ENCODE peak calls at places on chromosomes 11 and 22, in six cellular contexts. U is stimulated activated CD4-positive, alpha-beta T cell treated with anti-CD3 and anti-CD28 coated beads, Interleukin-15, amount 100 ng/mL, for 1 hour; S is foreskin fibroblast; C is pancreas; E is iris pigment epithelial cell; H is hippocampal formation. R is an unnamed sample.

GRCh38 chr11:44868455-44869421 is 81.9 kb downstream of the TP53I11 start:
- DNase-seq in U (no peak), S (no peak), C (no peak), E (no peak), H (no peak), R (no peak)

GRCh38 chr11:27390959-27391326 is 27.9 kb upstream of the CCDC34 start:
- DNase-seq in E (peak; percentile 69), S (peak; percentile 51), C (no peak), U (no peak), H (no peak), R (no peak)

GRCh38 chr22:38649841-38650522 is 6.2 kb downstream of the FAM227A start:
- DNase-seq in E (no peak), U (no peak), S (no peak), H (no peak), C (no peak), R (no peak)

GRCh38 chr11:40185793-40186192 is 1273.7 kb downstream of the LRRC4C start:
- DNase-seq in U (no peak), C (no peak), H (no peak), E (no peak), S (no peak), R (no peak)

GRCh38 chr11:99739464-99740089 is 718.8 kb downstream of the CNTN5 start:
- DNase-seq in H (no peak), S (no peak), U (no peak), C (no peak), E (peak; percentile 55), R (no peak)

GRCh38 chr11:75344761-75345454 is 6.6 kb downstream of the ARRB1 start:
- DNase-seq in S (peak; percentile 51), E (no peak), C (no peak), U (no peak), H (no peak), R (no peak)

GRCh38 chr11:12546660-12547059 is 127.6 kb upstream of the TEAD1 start:
- DNase-seq in C (no peak), U (no peak), S (no peak), H (no peak), E (no peak), R (no peak)

GRCh38 chr22:44202261-44202789 is 21.6 kb downstream of the PARVG start:
- DNase-seq in E (peak; percentile 60), H (no peak), C (no peak), S (peak; percentile 59), U (no peak), R (no peak)

GRCh38 chr11:36564376-36565032 is 3.3 kb upstream of the RAG1 start:
- DNase-seq in S (peak; percentile 78), H (peak; percentile 62), E (peak; percentile 65), U (no peak), C (peak; percentile 35), R (peak; percentile 49)

R was measured in heart right ventricle.